ENCODE peak calls at places on chromosomes 4 and X, in six cellular contexts. One of them, this sample, is unnamed.

GRCh38 chr4:151052785-151053184 is 37.7 kb upstream of the LRBA start:
- DNase-seq in OCI-LY7: no peak
- DNase-seq in hypothalamus: no peak
- DNase-seq in H1: no peak
- DNase-seq in HL-60: no peak
- DNase-seq in spleen: no peak
- DNase-seq in this sample: no peak

GRCh38 chr4:1684756-1685603 is 867 bp upstream of the FAM53A start:
- DNase-seq in OCI-LY7: no peak
- DNase-seq in hypothalamus: no peak
- DNase-seq in H1: no peak
- DNase-seq in HL-60: no peak
- DNase-seq in spleen: peak; percentile 84
- DNase-seq in this sample: no peak

GRCh38 chrX:69543572-69543971 is 39.4 kb downstream of the NALF2 start:
- DNase-seq in OCI-LY7: no peak
- DNase-seq in hypothalamus: no peak
- DNase-seq in H1: no peak
- DNase-seq in HL-60: no peak
- DNase-seq in spleen: no peak
- DNase-seq in this sample: no peak

GRCh38 chr4:95798727-95799126 is 41.2 kb upstream of the PDHA2 start:
- DNase-seq in OCI-LY7: no peak
- DNase-seq in hypothalamus: no peak
- DNase-seq in H1: peak; percentile 17
- DNase-seq in HL-60: no peak
- DNase-seq in spleen: no peak
- DNase-seq in this sample: no peak

GRCh38 chr4:186946682-186947294 is 223.1 kb upstream of the FAT1 start:
- DNase-seq in OCI-LY7: peak; percentile 16
- DNase-seq in hypothalamus: no peak
- DNase-seq in H1: peak; percentile 46
- DNase-seq in HL-60: no peak
- DNase-seq in spleen: no peak
- DNase-seq in this sample: no peak

GRCh38 chr4:11543710-11544109 is 115.0 kb upstream of the HS3ST1 start:
- DNase-seq in OCI-LY7: no peak
- DNase-seq in hypothalamus: no peak
- DNase-seq in H1: no peak
- DNase-seq in HL-60: no peak
- DNase-seq in spleen: no peak
- DNase-seq in this sample: no peak

GRCh38 chr4:133062851-133063250 is 86.2 kb upstream of the PCDH10 start:
- DNase-seq in OCI-LY7: no peak
- DNase-seq in hypothalamus: no peak
- DNase-seq in H1: no peak
- DNase-seq in HL-60: no peak
- DNase-seq in spleen: no peak
- DNase-seq in this sample: no peak

GRCh38 chr4:25401066-25401465 is 24.0 kb downstream of the ANAPC4 start:
- DNase-seq in OCI-LY7: no peak
- DNase-seq in hypothalamus: no peak
- DNase-seq in H1: no peak
- DNase-seq in HL-60: no peak
- DNase-seq in spleen: no peak
- DNase-seq in this sample: no peak

GRCh38 chr4:7199771-7200441 is 7.6 kb downstream of the SORCS2 start:
- DNase-seq in OCI-LY7: no peak
- DNase-seq in hypothalamus: no peak
- DNase-seq in H1: no peak
- DNase-seq in HL-60: no peak
- DNase-seq in spleen: no peak
- DNase-seq in this sample: no peak

GRCh38 chr4:42515156-42515884 is 118.0 kb downstream of the SHISA3 start:
- DNase-seq in OCI-LY7: no peak
- DNase-seq in hypothalamus: no peak
- DNase-seq in H1: no peak
- DNase-seq in HL-60: no peak
- DNase-seq in spleen: no peak
- DNase-seq in this sample: no peak

This sample was measured in AG08396.